ENCODE peak calls at places on chromosomes 6 and 20, in four cellular contexts. N is H9, O is K562, Q is DND-41. Z is an unnamed sample.

GRCh38 chr20:10922941-10923340 is 249.1 kb upstream of the JAG1 start:
- DNase-seq in N (no peak), O (no peak), Q (no peak), Z (no peak)

GRCh38 chr20:25280574-25281535 is 33.0 kb downstream of the PYGB start:
- DNase-seq in N (no peak), O (no peak), Q (no peak), Z (no peak)

GRCh38 chr6:150739711-150740349 is 125.7 kb upstream of the MTHFD1L start:
- DNase-seq in N (no peak), O (no peak), Q (no peak), Z (no peak)

GRCh38 chr20:50713677-50714101 is 17.7 kb upstream of the PARD6B start:
- DNase-seq in N (peak; percentile 61), O (no peak), Q (no peak), Z (no peak)

GRCh38 chr20:47235111-47235510 is 121.4 kb downstream of the ZMYND8 start:
- DNase-seq in N (no peak), O (no peak), Q (no peak), Z (no peak)

GRCh38 chr6:129501401-129502051 is 208.5 kb downstream of the ARHGAP18 start:
- DNase-seq in N (no peak), O (peak; percentile 70), Q (peak; percentile 13), Z (no peak)

GRCh38 chr20:44423480-44423879 is 52.2 kb upstream of the TTPAL start:
- DNase-seq in N (no peak), O (no peak), Q (no peak), Z (no peak)

GRCh38 chr6:145783796-145784195 is 30.8 kb downstream of the FBXO30 start:
- DNase-seq in N (no peak), O (no peak), Q (peak; percentile 51), Z (no peak)

GRCh38 chr6:5379647-5380242 is 118.4 kb downstream of the FARS2 start:
- DNase-seq in N (peak; percentile 59), O (peak; percentile 21), Q (peak; percentile 44), Z (peak; percentile 34)

GRCh38 chr6:89997456-89998445 is 103.5 kb downstream of the GJA10 start:
- DNase-seq in N (no peak), O (no peak), Q (no peak), Z (no peak)

GRCh38 chr6:118876814-118877213 is 17.1 kb upstream of the ASF1A start:
- DNase-seq in N (no peak), O (no peak), Q (no peak), Z (no peak)

GRCh38 chr6:110355031-110355430 is 3.1 kb downstream of the METTL24 start:
- DNase-seq in N (no peak), O (no peak), Q (no peak), Z (no peak)

GRCh38 chr6:152552616-152553209 is 84.4 kb downstream of the SYNE1 start:
- DNase-seq in N (peak; percentile 74), O (peak; percentile 50), Q (peak; percentile 45), Z (peak; percentile 20)

GRCh38 chr6:56511591-56511990 is 131.1 kb downstream of the DST start:
- DNase-seq in N (no peak), O (no peak), Q (no peak), Z (no peak)

GRCh38 chr6:113860165-113860955 is 3.2 kb downstream of the MARCKS start:
- DNase-seq in N (no peak), O (no peak), Q (no peak), Z (peak; percentile 63)

GRCh38 chr6:140572867-140573266 is 1198.4 kb upstream of the CITED2 start:
- DNase-seq in N (no peak), O (no peak), Q (no peak), Z (no peak)

GRCh38 chr6:46269447-46270229 is 98.9 kb upstream of the ENPP5 start:
- DNase-seq in N (no peak), O (no peak), Q (no peak), Z (no peak)

GRCh38 chr6:36911946-36912555 is 26.3 kb downstream of the C6orf89 start:
- DNase-seq in N (no peak), O (no peak), Q (peak; percentile 84), Z (no peak)

GRCh38 chr6:75337805-75338204 is 53.2 kb upstream of the TMEM30A start:
- DNase-seq in N (no peak), O (no peak), Q (no peak), Z (no peak)

GRCh38 chr20:41173161-41173721 is 35.9 kb downstream of the PLCG1 start:
- DNase-seq in N (peak; percentile 82), O (peak; percentile 82), Q (peak; percentile 62), Z (peak; percentile 86)

GRCh38 chr6:12173670-12174069 is 116.5 kb upstream of the EDN1 start:
- DNase-seq in N (no peak), O (no peak), Q (no peak), Z (no peak)

GRCh38 chr20:37397954-37398749 is 52.2 kb downstream of the SRC start:
- DNase-seq in N (no peak), O (no peak), Q (no peak), Z (no peak)

GRCh38 chr20:47502271-47502730 is 614 bp downstream of the NCOA3 start:
- DNase-seq in N (no peak), O (peak; percentile 43), Q (peak; percentile 36), Z (peak; percentile 50)

DNA sequence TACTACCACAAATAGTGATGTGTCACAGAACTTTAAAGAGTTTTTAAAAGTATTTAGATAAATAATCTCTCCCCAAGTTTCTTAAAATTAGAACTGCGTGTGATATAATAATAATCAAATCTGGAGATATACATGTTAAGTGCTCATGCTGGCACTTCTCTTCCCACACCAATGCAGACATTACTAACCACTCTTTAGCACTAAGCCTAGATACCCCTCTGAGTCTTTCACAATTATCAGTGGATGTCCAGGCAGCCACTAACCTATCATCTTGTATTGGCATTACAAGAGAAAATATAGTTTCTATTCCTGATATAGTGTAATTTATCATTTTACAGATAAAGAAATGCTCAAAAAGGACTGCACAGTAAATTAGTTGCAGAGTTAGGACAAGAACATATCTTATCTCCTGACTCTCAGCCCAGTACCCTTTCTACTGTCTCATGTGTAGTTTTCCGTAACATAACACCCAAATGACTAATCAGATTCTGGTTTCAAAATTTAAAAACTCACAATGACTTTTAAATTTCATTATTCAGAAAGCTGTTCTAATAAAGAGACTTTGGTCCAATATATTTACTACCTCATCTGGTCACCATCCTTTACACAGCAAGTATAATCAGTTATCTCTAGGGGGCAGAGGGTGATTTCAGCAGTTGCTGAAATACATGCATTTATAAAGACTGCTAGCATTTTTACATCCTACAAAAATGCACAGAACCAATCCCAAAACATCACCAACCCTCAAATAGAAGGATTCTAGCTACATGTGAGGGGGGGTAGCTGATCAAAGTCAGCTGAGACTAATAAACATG is 215.5 kb upstream of the MCHR2 start:
- DNase-seq in N (no peak), O (no peak), Q (no peak), Z (no peak)
- H3K9ac ChIP-seq in N (no peak overlapping the region), O (no peak overlapping the region), Q (no peak overlapping the region), Z (no peak overlapping the region)

GRCh38 chr20:36274248-36274841 is 31.8 kb upstream of the DLGAP4 start:
- DNase-seq in N (no peak), O (no peak), Q (no peak), Z (no peak)
- TF ChIP-seq CTCF in N (no peak), O (no peak), Q (no peak), Z (no peak)

GRCh38 chr6:108167449-108167903 is 1.7 kb downstream of the NR2E1 start:
- DNase-seq in N (peak; percentile 74), O (no peak), Q (no peak), Z (no peak)

GRCh38 chr6:108168501-108168979 is 2.7 kb downstream of the NR2E1 start:
- DNase-seq in N (peak; percentile 67), O (no peak), Q (no peak), Z (no peak)

GRCh38 chr6:108168026-108168463 is 2.2 kb downstream of the NR2E1 start:
- DNase-seq in N (peak; percentile 47), O (no peak), Q (no peak), Z (no peak)

GRCh38 chr6:108165714-108166663 is at the start of gene NR2E1:
- DNase-seq in N (peak; percentile 80), O (no peak), Q (no peak), Z (no peak)

GRCh38 chr6:108166664-108167448 is 1.0 kb downstream of the NR2E1 start:
- DNase-seq in N (peak; percentile 37), O (no peak), Q (no peak), Z (no peak)
- H3K9me3 ChIP-seq in N (no peaks in the 10 kb centered on the region), O (no peaks in the 10 kb centered on the region), Q (no peaks in the 10 kb centered on the region), Z (no peaks in the 10 kb centered on the region)

GRCh38 chr6:27303613-27304272 is 8.3 kb downstream of the POM121L2 start:
- DNase-seq in N (no peak), O (no peak), Q (no peak), Z (no peak)
- H3K9ac ChIP-seq in N (no peak overlapping the region), O (no peak overlapping the region), Q (no peak overlapping the region), Z (no peak overlapping the region)

DNA sequence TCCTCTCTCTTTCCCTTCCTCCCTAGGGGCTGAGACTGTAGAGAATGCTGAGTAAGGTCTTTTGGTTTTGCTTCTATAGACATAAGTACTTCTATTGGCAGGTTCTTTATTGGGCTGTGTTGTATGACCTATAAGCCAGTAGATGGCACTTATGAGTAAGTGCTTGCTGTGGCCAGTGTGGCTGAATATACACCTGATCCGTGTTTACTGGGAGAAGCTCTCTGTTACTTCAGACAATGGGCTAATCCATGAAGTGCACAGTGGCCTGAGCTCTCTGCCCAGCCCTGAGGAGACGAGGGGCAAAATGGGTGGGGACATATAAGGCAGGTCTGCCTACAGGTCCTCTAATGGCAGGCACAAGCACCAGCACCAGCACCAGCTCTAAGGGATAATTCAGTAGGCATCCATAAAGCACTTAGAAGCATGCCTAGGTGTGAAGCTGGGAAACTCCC is 610.3 kb downstream of the RNF144B start:
- DNase-seq in N (peak; percentile 53), O (no peak), Q (no peak), Z (no peak)
- TF ChIP-seq CTCF in N (peak; percentile 78), O (peak; percentile 25), Q (peak; percentile 62), Z (peak; percentile 44)

DNA sequence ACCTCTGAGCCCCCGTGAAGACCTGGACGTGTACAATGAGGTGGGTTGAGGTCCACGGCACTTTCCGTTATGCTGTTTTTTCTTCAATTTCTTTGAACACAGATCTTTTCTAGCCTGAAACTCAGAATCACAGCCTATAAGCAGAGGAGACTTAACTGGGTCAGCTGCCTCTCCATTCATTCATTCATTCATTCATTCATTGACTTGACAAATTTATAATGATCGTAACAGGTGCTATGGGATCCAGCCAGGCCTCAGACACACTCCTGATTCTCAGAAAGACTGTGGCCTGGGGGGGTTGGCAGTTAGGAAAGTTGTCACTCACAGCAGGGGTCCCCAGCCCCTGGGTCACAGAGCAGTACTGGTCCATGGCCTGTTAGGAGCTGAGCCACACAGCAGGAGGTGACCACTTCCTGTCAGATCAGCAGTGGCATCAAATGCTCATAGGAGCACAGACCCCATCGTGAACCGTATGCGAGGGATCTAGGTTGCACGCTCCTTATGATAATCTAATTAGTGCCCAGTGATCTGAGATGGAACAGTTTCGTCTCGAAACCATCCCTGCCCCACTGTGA is 38.6 kb upstream of the IRF4 start:
- DNase-seq in N (no peak), O (no peak), Q (peak; percentile 34), Z (no peak)
- H3K9me3 ChIP-seq in N (peaks cover 80% of the 10 kb centered on the region), O (no peaks in the 10 kb centered on the region), Q (no peaks in the 10 kb centered on the region), Z (no peaks in the 10 kb centered on the region)

DNA sequence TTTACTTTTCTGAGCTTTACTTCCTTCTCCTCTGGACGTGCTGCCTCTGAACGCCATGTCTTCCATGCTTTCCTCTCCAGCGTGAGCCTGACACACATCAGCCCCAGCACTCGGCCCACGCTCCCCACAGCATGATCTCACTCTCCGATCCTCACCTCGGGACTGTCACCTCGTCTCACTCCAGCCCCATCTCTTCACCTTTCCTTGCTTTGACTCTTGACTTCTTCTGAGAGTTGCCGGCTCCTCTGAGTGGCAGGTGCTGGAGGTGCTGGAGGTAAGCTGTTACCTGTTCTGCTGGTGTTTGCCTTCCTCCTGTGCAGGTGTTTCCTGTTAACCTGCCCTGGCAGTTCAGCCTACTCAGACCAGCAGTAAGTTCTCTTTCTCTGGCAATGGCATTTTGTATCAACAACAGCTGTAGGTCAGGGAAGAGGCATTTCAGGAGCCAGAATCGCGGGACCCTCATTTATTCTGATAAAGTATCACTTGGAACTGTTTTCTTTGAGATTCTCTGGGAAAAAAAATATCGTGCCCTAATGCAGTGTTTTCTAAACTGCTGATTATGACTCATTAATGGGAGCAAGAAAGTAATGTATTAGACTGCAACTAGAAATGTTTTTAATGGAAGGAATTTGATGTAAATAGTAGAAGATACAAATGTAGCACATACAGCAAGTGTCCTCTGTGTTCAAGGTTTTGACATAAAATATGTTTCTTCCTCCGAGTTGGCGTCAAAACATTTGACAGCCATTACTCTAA is 106.5 kb downstream of the ARID1B start:
- DNase-seq in N (no peak), O (no peak), Q (no peak), Z (peak; percentile 61)
- H3K9ac ChIP-seq in N (no peak overlapping the region), O (no peak overlapping the region), Q (no peak overlapping the region), Z (no peak overlapping the region)